ENCODE peak calls at places on chromosomes 16 and 17, in four cellular contexts. One of them, this sample, is unnamed.

GRCh38 chr17:83129676-83130075 is 50.3 kb downstream of the METRNL start:
- DNase-seq in GM10248: no peak
- DNase-seq in PC-3: no peak
- DNase-seq in A549: no peak
- DNase-seq in this sample: no peak

GRCh38 chr17:59914274-59914854 is 21.4 kb downstream of the RPS6KB1 start:
- DNase-seq in A549: peak
- DNase-seq in GM10248: peak
- DNase-seq in PC-3: peak
- DNase-seq in this sample: no peak

GRCh38 chr16:66520406-66521194 is 29.3 kb downstream of the TK2 start:
- DNase-seq in GM10248: no peak
- DNase-seq in A549: no peak
- DNase-seq in PC-3: no peak
- DNase-seq in this sample: no peak

GRCh38 chr17:3944485-3945388 is 19.5 kb downstream of the ATP2A3 start:
- DNase-seq in A549: no peak
- DNase-seq in GM10248: peak
- DNase-seq in PC-3: no peak
- DNase-seq in this sample: peak

GRCh38 chr16:1202274-1202673 is 22.8 kb downstream of the TPSG1 start:
- DNase-seq in GM10248: no peak
- DNase-seq in PC-3: no peak
- DNase-seq in A549: no peak
- DNase-seq in this sample: no peak

GRCh38 chr16:84486551-84487235 is 17.8 kb downstream of the MEAK7 start:
- DNase-seq in GM10248: no peak
- DNase-seq in PC-3: no peak
- DNase-seq in A549: no peak
- DNase-seq in this sample: no peak

GRCh38 chr16:10509534-10510025 is 70.8 kb downstream of the EMP2 start:
- DNase-seq in PC-3: peak
- DNase-seq in GM10248: peak
- DNase-seq in A549: peak
- DNase-seq in this sample: peak

GRCh38 chr16:21950782-21951521 is 2.2 kb upstream of the UQCRC2 start:
- DNase-seq in A549: peak
- DNase-seq in GM10248: peak
- DNase-seq in PC-3: peak
- DNase-seq in this sample: no peak

GRCh38 chr16:20899503-20900298 is 457 bp downstream of the DCUN1D3 start:
- DNase-seq in GM10248: peak
- DNase-seq in PC-3: no peak
- DNase-seq in A549: no peak
- DNase-seq in this sample: peak

GRCh38 chr17:80113033-80113484 is 11.7 kb downstream of the GAA start:
- DNase-seq in PC-3: no peak
- DNase-seq in GM10248: no peak
- DNase-seq in A549: no peak
- DNase-seq in this sample: no peak

GRCh38 chr17:12842936-12843335 is 53.6 kb downstream of the ARHGAP44 start:
- DNase-seq in A549: no peak
- DNase-seq in GM10248: no peak
- DNase-seq in PC-3: no peak
- DNase-seq in this sample: no peak

GRCh38 chr17:59377410-59377809 is 46.0 kb downstream of the YPEL2 start:
- DNase-seq in PC-3: no peak
- DNase-seq in GM10248: no peak
- DNase-seq in A549: no peak
- DNase-seq in this sample: no peak

GRCh38 chr17:78252701-78253635 is 21.5 kb downstream of the TMEM235 start:
- DNase-seq in PC-3: no peak
- DNase-seq in GM10248: no peak
- DNase-seq in A549: no peak
- DNase-seq in this sample: no peak

GRCh38 chr16:77297996-77298637 is 98.9 kb downstream of the SYCE1L start:
- DNase-seq in PC-3: peak
- DNase-seq in GM10248: no peak
- DNase-seq in A549: no peak
- DNase-seq in this sample: no peak

GRCh38 chr16:27154573-27155521 is 48.5 kb upstream of the KDM8 start:
- DNase-seq in A549: peak
- DNase-seq in PC-3: peak
- DNase-seq in GM10248: peak
- DNase-seq in this sample: peak

GRCh38 chr16:88752386-88753002 is 32.5 kb downstream of the PIEZO1 start:
- DNase-seq in PC-3: no peak
- DNase-seq in A549: no peak
- DNase-seq in GM10248: no peak
- DNase-seq in this sample: no peak

GRCh38 chr17:5485270-5486205 is at the start of gene DERL2:
- DNase-seq in A549: peak
- DNase-seq in PC-3: no peak
- DNase-seq in GM10248: no peak
- DNase-seq in this sample: no peak

GRCh38 chr17:39564201-39564828 is 43.4 kb downstream of the NEUROD2 start:
- DNase-seq in PC-3: no peak
- DNase-seq in GM10248: no peak
- DNase-seq in A549: no peak
- DNase-seq in this sample: no peak

GRCh38 chr17:45262516-45263476 is 902 bp upstream of the SPATA32 start:
- DNase-seq in GM10248: no peak
- DNase-seq in PC-3: peak
- DNase-seq in A549: no peak
- DNase-seq in this sample: no peak

DNA sequence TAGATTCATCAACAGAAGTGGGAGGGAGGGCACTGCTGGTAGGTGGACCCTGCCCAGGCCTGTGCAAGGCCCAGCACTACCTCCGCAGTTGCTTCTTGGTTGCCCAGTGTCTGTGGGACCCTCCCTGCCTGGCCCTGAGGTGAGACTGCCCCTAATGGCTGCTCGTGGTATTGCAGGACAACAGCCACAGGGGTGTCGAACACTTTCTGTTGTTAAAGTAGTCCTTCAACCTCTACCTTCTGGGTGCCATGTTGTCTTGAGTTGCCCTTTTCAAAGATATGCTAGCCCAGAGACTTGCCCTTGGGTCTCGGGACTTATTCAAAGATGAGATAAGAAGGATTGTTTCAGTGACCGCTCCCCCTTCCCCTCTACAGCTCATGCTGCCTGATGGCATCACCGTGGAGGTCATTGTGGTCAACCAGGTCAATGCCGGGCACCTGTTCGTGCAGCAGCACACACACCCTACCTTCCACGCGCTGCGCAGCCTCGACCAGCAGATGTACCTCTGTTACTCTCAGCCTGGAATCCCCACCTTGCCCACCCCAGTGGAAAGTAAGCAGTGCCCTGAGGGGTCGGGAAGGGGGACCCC is 29.1 kb downstream of the AKAP1 start:
- DNase-seq in PC-3: peak
- DNase-seq in A549: peak
- DNase-seq in GM10248: peak
- DNase-seq in this sample: peak
- TF ChIP-seq CTCF in PC-3: peak
- TF ChIP-seq CTCF in A549: peak
- TF ChIP-seq CTCF in GM10248: peak
- TF ChIP-seq CTCF in this sample: peak

GRCh38 chr17:81410852-81411251 is 15.6 kb downstream of the BAHCC1 start:
- DNase-seq in PC-3: no peak
- DNase-seq in A549: no peak
- DNase-seq in GM10248: no peak
- DNase-seq in this sample: no peak

GRCh38 chr17:81411305-81411704 is 16.0 kb downstream of the BAHCC1 start:
- DNase-seq in A549: no peak
- DNase-seq in GM10248: no peak
- DNase-seq in PC-3: no peak
- DNase-seq in this sample: no peak

GRCh38 chr17:81408049-81408448 is 12.8 kb downstream of the BAHCC1 start:
- DNase-seq in GM10248: no peak
- DNase-seq in A549: no peak
- DNase-seq in PC-3: no peak
- DNase-seq in this sample: no peak

GRCh38 chr17:81406117-81406953 is 11.1 kb downstream of the BAHCC1 start:
- DNase-seq in GM10248: no peak
- DNase-seq in A549: no peak
- DNase-seq in PC-3: no peak
- DNase-seq in this sample: no peak

GRCh38 chr17:81409190-81409935 is 14.1 kb downstream of the BAHCC1 start:
- DNase-seq in GM10248: no peak
- DNase-seq in A549: no peak
- DNase-seq in PC-3: no peak
- DNase-seq in this sample: no peak
- TF ChIP-seq CTCF in GM10248: no peak
- TF ChIP-seq CTCF in A549: no peak
- TF ChIP-seq CTCF in PC-3: peak
- TF ChIP-seq CTCF in this sample: no peak

DNA sequence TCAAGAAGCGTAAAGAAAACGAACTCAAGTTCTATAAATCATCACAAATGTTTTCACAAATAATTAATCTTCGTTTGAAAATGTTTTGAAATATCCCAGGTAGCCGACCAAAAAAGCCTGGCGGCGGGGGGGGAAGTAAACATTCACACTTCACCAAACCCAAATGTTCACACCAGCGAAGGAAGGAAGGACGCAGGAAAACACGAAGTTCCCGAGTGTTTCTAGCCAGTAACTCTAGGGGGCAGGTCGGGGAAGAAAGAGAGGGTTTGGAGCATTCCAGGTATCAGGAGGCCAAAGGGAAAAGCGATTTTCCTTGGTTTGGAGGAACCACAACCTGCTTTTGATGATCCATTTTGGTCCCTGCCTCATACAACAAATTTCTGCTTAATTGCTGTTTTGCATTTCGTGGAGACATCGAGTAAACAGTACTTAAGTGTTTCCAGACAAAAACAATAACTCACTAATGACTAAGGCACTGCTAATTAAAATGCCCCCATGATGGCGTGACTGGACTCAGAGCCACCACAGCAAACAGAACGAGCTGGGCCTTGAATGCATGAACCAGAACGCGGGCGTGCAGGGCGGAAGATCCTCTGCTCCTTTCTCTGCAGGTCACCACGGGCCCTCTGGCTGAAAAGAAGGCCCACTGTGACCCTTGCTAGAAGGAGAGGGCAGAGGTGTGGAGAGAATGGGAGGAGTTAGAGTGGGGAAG is 16.6 kb downstream of the ZFHX3 start:
- DNase-seq in PC-3: no peak
- DNase-seq in GM10248: no peak
- DNase-seq in A549: no peak
- DNase-seq in this sample: no peak
- TF ChIP-seq CTCF in PC-3: peak
- TF ChIP-seq CTCF in GM10248: no peak
- TF ChIP-seq CTCF in A549: no peak
- TF ChIP-seq CTCF in this sample: no peak

DNA sequence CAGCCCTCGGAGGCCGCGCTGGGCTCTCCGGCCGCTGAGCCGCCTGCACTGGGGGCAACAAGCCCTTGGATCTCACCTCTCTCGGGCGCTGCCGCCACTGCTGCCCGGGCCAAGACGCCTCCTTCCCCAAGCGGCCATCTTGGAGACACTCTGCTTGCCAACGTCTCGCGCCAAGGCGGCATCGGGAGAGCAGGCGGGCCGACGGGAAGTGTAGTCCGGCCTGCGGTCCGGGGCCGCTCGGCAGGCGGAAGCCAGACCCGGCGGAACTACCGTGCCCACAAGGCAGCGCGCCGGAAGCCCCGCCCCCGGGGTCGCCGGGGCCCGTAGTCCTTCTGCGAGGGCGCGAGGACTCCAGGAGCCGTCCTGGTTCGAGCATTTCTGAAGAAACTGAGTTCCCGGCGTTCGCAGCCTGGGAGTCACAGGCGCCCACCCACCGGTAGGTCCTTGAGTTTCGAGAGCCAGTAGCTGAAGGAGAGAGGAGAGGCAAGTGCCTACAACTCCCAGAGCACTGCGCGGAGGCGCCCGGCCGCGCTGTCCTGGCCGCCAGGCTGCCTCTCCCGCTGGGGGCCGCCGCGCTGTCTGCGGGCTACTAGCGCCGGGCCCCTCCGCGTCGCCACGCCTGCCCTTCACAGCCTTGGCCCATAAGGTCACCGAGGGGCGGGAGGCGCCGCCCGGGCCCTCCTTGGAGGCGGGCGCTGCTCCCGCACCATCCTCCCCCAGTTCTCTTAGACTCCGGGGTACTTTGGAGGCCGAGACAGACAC is at the start of gene TMEM11:
- DNase-seq in A549: peak
- DNase-seq in PC-3: peak
- DNase-seq in GM10248: peak
- DNase-seq in this sample: peak
- TF ChIP-seq CTCF in A549: peak
- TF ChIP-seq CTCF in PC-3: no peak
- TF ChIP-seq CTCF in GM10248: no peak
- TF ChIP-seq CTCF in this sample: peak

DNA sequence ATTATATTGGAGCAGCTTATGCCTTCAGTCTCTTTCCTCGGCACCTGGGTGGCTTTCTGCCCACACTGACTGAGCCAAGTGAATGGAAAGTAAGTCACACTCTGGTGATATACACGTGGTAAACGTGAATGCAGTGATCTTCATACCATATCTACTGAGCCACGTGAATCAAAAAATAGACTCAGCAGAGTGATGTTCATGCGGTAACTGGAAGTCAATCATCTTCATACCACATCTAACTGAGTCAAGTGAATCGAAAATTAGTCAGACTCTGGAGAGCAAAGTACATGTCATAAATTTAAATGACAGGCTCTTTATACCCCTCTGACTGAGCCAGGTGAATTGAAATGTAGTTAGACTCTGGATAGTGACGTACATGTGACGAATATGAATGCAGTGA is 47.1 kb upstream of the ARL4D start:
- DNase-seq in PC-3: peak
- DNase-seq in A549: no peak
- DNase-seq in GM10248: no peak
- DNase-seq in this sample: no peak
- TF ChIP-seq CTCF in PC-3: no peak
- TF ChIP-seq CTCF in A549: no peak
- TF ChIP-seq CTCF in GM10248: no peak
- TF ChIP-seq CTCF in this sample: no peak

GRCh38 chr17:74408262-74408661 is 23.6 kb upstream of the GPRC5C start:
- DNase-seq in GM10248: no peak
- DNase-seq in A549: peak
- DNase-seq in PC-3: peak
- DNase-seq in this sample: no peak
- TF ChIP-seq CTCF in GM10248: no peak
- TF ChIP-seq CTCF in A549: peak
- TF ChIP-seq CTCF in PC-3: peak
- TF ChIP-seq CTCF in this sample: no peak